ENCODE peak calls at places on chromosomes 3 and 15, in six cellular contexts. One of them, this sample, is unnamed.

GRCh38 chr3:40523781-40524180 is 979 bp upstream of the ZNF621 start:
- DNase-seq in left lung: no peak
- DNase-seq in brain microvascular endothelial cell: no peak
- DNase-seq in HFF-Myc: no peak
- DNase-seq in A549: peak
- DNase-seq in pancreas: no peak
- DNase-seq in this sample: no peak

GRCh38 chr3:149736180-149737100 is 15.8 kb downstream of the COMMD2 start:
- DNase-seq in left lung: no peak
- DNase-seq in brain microvascular endothelial cell: peak
- DNase-seq in HFF-Myc: no peak
- DNase-seq in A549: peak
- DNase-seq in pancreas: no peak
- DNase-seq in this sample: no peak

GRCh38 chr3:8266679-8267267 is 234.8 kb upstream of the LMCD1 start:
- DNase-seq in left lung: no peak
- DNase-seq in brain microvascular endothelial cell: no peak
- DNase-seq in HFF-Myc: no peak
- DNase-seq in A549: no peak
- DNase-seq in pancreas: no peak
- DNase-seq in this sample: peak

GRCh38 chr3:126654571-126655393 is at the start of gene TXNRD3:
- DNase-seq in left lung: peak
- DNase-seq in brain microvascular endothelial cell: peak
- DNase-seq in HFF-Myc: no peak
- DNase-seq in A549: peak
- DNase-seq in pancreas: peak
- DNase-seq in this sample: peak

GRCh38 chr3:195838714-195839113 is 27.0 kb upstream of the MUC4 start:
- DNase-seq in left lung: no peak
- DNase-seq in brain microvascular endothelial cell: no peak
- DNase-seq in HFF-Myc: no peak
- DNase-seq in A549: no peak
- DNase-seq in pancreas: no peak
- DNase-seq in this sample: no peak

GRCh38 chr15:71494565-71494964 is 315.8 kb upstream of the NR2E3 start:
- DNase-seq in left lung: no peak
- DNase-seq in brain microvascular endothelial cell: no peak
- DNase-seq in HFF-Myc: no peak
- DNase-seq in A549: no peak
- DNase-seq in pancreas: no peak
- DNase-seq in this sample: no peak

GRCh38 chr15:70447927-70448698 is 315.2 kb downstream of the UACA start:
- DNase-seq in left lung: peak
- DNase-seq in brain microvascular endothelial cell: no peak
- DNase-seq in HFF-Myc: no peak
- DNase-seq in A549: no peak
- DNase-seq in pancreas: no peak
- DNase-seq in this sample: no peak

GRCh38 chr15:70319466-70319865 is 221.7 kb upstream of the TLE3 start:
- DNase-seq in left lung: no peak
- DNase-seq in brain microvascular endothelial cell: no peak
- DNase-seq in HFF-Myc: no peak
- DNase-seq in A549: no peak
- DNase-seq in pancreas: no peak
- DNase-seq in this sample: no peak

GRCh38 chr15:52787549-52788098 is 2.5 kb downstream of the ONECUT1 start:
- DNase-seq in left lung: no peak
- DNase-seq in brain microvascular endothelial cell: no peak
- DNase-seq in HFF-Myc: no peak
- DNase-seq in A549: no peak
- DNase-seq in pancreas: peak
- DNase-seq in this sample: no peak

GRCh38 chr3:188854395-188855149 is 317.2 kb upstream of the TPRG1 start:
- DNase-seq in left lung: no peak
- DNase-seq in brain microvascular endothelial cell: no peak
- DNase-seq in HFF-Myc: no peak
- DNase-seq in A549: no peak
- DNase-seq in pancreas: no peak
- DNase-seq in this sample: no peak

GRCh38 chr15:31494786-31495185 is 168.2 kb downstream of the KLF13 start:
- DNase-seq in left lung: peak
- DNase-seq in brain microvascular endothelial cell: no peak
- DNase-seq in HFF-Myc: no peak
- DNase-seq in A549: no peak
- DNase-seq in pancreas: no peak
- DNase-seq in this sample: no peak

GRCh38 chr15:47961401-47962090 is 159.2 kb upstream of the SLC24A5 start:
- DNase-seq in left lung: no peak
- DNase-seq in brain microvascular endothelial cell: no peak
- DNase-seq in HFF-Myc: no peak
- DNase-seq in A549: no peak
- DNase-seq in pancreas: no peak
- DNase-seq in this sample: peak

GRCh38 chr3:70049761-70050160 is 50.2 kb downstream of the SAMMSON start:
- DNase-seq in left lung: no peak
- DNase-seq in brain microvascular endothelial cell: peak
- DNase-seq in HFF-Myc: no peak
- DNase-seq in A549: no peak
- DNase-seq in pancreas: no peak
- DNase-seq in this sample: peak

GRCh38 chr15:96335429-96335807 is 4.9 kb downstream of the NR2F2 start:
- DNase-seq in left lung: no peak
- DNase-seq in brain microvascular endothelial cell: peak
- DNase-seq in HFF-Myc: no peak
- DNase-seq in A549: no peak
- DNase-seq in pancreas: no peak
- DNase-seq in this sample: no peak

GRCh38 chr15:96334705-96335428 is 4.4 kb downstream of the NR2F2 start:
- DNase-seq in left lung: no peak
- DNase-seq in brain microvascular endothelial cell: peak
- DNase-seq in HFF-Myc: no peak
- DNase-seq in A549: no peak
- DNase-seq in pancreas: no peak
- DNase-seq in this sample: no peak

GRCh38 chr15:96336643-96337353 is 6.3 kb downstream of the NR2F2 start:
- DNase-seq in left lung: peak
- DNase-seq in brain microvascular endothelial cell: peak
- DNase-seq in HFF-Myc: no peak
- DNase-seq in A549: no peak
- DNase-seq in pancreas: no peak
- DNase-seq in this sample: no peak

GRCh38 chr15:96337354-96337990 is 7.0 kb downstream of the NR2F2 start:
- DNase-seq in left lung: no peak
- DNase-seq in brain microvascular endothelial cell: peak
- DNase-seq in HFF-Myc: no peak
- DNase-seq in A549: no peak
- DNase-seq in pancreas: no peak
- DNase-seq in this sample: no peak

GRCh38 chr15:96336045-96336642 is 5.6 kb downstream of the NR2F2 start:
- DNase-seq in left lung: no peak
- DNase-seq in brain microvascular endothelial cell: peak
- DNase-seq in HFF-Myc: no peak
- DNase-seq in A549: no peak
- DNase-seq in pancreas: no peak
- DNase-seq in this sample: no peak
- H3K4me3 ChIP-seq in left lung: peak
- H3K4me3 ChIP-seq in brain microvascular endothelial cell: peak
- H3K4me3 ChIP-seq in HFF-Myc: peak
- H3K4me3 ChIP-seq in A549: peak
- H3K4me3 ChIP-seq in pancreas: peak
- H3K4me3 ChIP-seq in this sample: peak

GRCh38 chr3:184174646-184175492 is at the start of gene AP2M1:
- DNase-seq in left lung: peak
- DNase-seq in brain microvascular endothelial cell: peak
- DNase-seq in HFF-Myc: peak
- DNase-seq in A549: peak
- DNase-seq in pancreas: peak
- DNase-seq in this sample: peak

GRCh38 chr3:184177331-184177731 is 2.7 kb downstream of the AP2M1 start:
- DNase-seq in left lung: no peak
- DNase-seq in brain microvascular endothelial cell: peak
- DNase-seq in HFF-Myc: no peak
- DNase-seq in A549: no peak
- DNase-seq in pancreas: no peak
- DNase-seq in this sample: no peak

GRCh38 chr3:184176377-184177330 is 2.0 kb downstream of the AP2M1 start:
- DNase-seq in left lung: peak
- DNase-seq in brain microvascular endothelial cell: peak
- DNase-seq in HFF-Myc: peak
- DNase-seq in A549: peak
- DNase-seq in pancreas: peak
- DNase-seq in this sample: peak

GRCh38 chr3:184175506-184175905 is 851 bp downstream of the AP2M1 start:
- DNase-seq in left lung: no peak
- DNase-seq in brain microvascular endothelial cell: no peak
- DNase-seq in HFF-Myc: no peak
- DNase-seq in A549: no peak
- DNase-seq in pancreas: no peak
- DNase-seq in this sample: no peak

GRCh38 chr3:184175981-184176376 is 1.3 kb downstream of the AP2M1 start:
- DNase-seq in left lung: no peak
- DNase-seq in brain microvascular endothelial cell: no peak
- DNase-seq in HFF-Myc: no peak
- DNase-seq in A549: no peak
- DNase-seq in pancreas: no peak
- DNase-seq in this sample: no peak
- H3K4me3 ChIP-seq in left lung: peak
- H3K4me3 ChIP-seq in brain microvascular endothelial cell: peak
- H3K4me3 ChIP-seq in HFF-Myc: peak
- H3K4me3 ChIP-seq in A549: peak
- H3K4me3 ChIP-seq in pancreas: peak
- H3K4me3 ChIP-seq in this sample: peak

DNA sequence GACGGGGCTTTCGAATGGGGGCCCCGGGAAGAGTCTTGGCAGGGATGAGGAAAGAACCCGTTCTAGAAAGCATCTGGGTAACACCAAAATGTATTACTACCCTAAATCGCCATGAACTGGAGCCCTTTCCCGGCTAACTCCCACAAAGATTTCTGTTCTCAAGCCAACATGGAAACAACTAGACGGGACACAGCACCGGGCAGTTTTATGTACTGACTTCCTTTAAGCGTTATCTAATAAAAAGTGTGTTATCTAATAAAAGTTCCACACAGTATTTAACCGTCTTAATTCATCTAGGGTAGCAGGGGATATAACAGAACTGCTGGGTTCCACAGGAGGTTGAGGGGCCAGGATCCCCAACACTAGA is 308 bp upstream of the C3orf62 start:
- DNase-seq in left lung: no peak
- DNase-seq in brain microvascular endothelial cell: no peak
- DNase-seq in HFF-Myc: no peak
- DNase-seq in A549: no peak
- DNase-seq in pancreas: no peak
- DNase-seq in this sample: no peak
- H3K4me3 ChIP-seq in left lung: peak
- H3K4me3 ChIP-seq in brain microvascular endothelial cell: peak
- H3K4me3 ChIP-seq in HFF-Myc: peak
- H3K4me3 ChIP-seq in A549: peak
- H3K4me3 ChIP-seq in pancreas: peak
- H3K4me3 ChIP-seq in this sample: peak

GRCh38 chr3:151462278-151462779 is 1.5 kb upstream of the IGSF10 start:
- DNase-seq in left lung: no peak
- DNase-seq in brain microvascular endothelial cell: no peak
- DNase-seq in HFF-Myc: no peak
- DNase-seq in A549: no peak
- DNase-seq in pancreas: no peak
- DNase-seq in this sample: no peak

GRCh38 chr3:151456065-151456464 is 4.8 kb downstream of the IGSF10 start:
- DNase-seq in left lung: no peak
- DNase-seq in brain microvascular endothelial cell: no peak
- DNase-seq in HFF-Myc: no peak
- DNase-seq in A549: no peak
- DNase-seq in pancreas: no peak
- DNase-seq in this sample: no peak

GRCh38 chr3:151460774-151461450 is at the start of gene IGSF10:
- DNase-seq in left lung: peak
- DNase-seq in brain microvascular endothelial cell: no peak
- DNase-seq in HFF-Myc: no peak
- DNase-seq in A549: peak
- DNase-seq in pancreas: peak
- DNase-seq in this sample: no peak

GRCh38 chr3:151459360-151459759 is 1.5 kb downstream of the IGSF10 start:
- DNase-seq in left lung: no peak
- DNase-seq in brain microvascular endothelial cell: no peak
- DNase-seq in HFF-Myc: no peak
- DNase-seq in A549: no peak
- DNase-seq in pancreas: no peak
- DNase-seq in this sample: no peak

GRCh38 chr3:151460240-151460639 is 621 bp downstream of the IGSF10 start:
- DNase-seq in left lung: no peak
- DNase-seq in brain microvascular endothelial cell: no peak
- DNase-seq in HFF-Myc: no peak
- DNase-seq in A549: no peak
- DNase-seq in pancreas: no peak
- DNase-seq in this sample: no peak
- H3K4me3 ChIP-seq in left lung: peak
- H3K4me3 ChIP-seq in brain microvascular endothelial cell: peak
- H3K4me3 ChIP-seq in HFF-Myc: no peak
- H3K4me3 ChIP-seq in A549: peak
- H3K4me3 ChIP-seq in pancreas: peak
- H3K4me3 ChIP-seq in this sample: no peak

DNA sequence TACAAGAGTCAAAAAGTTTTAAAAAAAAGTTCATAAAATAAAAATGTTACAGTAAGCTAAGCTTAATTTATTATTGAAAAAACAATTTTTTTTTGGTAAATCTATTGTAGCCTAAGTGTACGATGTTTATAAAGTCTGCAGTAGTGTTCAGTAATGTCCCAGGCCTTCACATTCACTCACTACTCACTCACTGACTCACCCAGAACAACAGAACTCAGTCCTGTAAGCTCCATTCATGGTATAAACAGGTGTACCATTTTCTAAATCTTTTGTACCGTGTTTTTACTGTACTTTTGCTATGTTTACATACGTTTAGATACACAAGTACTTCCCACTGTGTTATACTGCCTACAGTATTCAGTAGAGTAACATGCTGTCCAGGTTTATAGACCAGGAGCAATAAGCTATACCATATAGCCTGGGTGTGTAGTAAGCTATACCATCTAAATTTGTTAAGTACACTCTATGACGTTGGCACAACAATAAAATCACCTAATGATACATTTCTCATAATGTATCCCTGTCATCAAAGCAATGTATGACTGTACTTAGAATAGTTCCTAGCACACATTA is 41.2 kb upstream of the ZDHHC23 start:
- DNase-seq in left lung: no peak
- DNase-seq in brain microvascular endothelial cell: no peak
- DNase-seq in HFF-Myc: no peak
- DNase-seq in A549: no peak
- DNase-seq in pancreas: no peak
- DNase-seq in this sample: no peak
- H3K4me3 ChIP-seq in left lung: no peak
- H3K4me3 ChIP-seq in brain microvascular endothelial cell: no peak
- H3K4me3 ChIP-seq in HFF-Myc: no peak
- H3K4me3 ChIP-seq in A549: no peak
- H3K4me3 ChIP-seq in pancreas: no peak
- H3K4me3 ChIP-seq in this sample: no peak

This sample was measured in MG63.